ENCODE peak calls at places on chromosome 4, in five cellular contexts. M is germinal center; W is H4; S is activated T-helper 1 cell treated with Interleukin-2 at 50 U/mL for 16 hours; Q is activated CD8-positive, alpha-beta memory T cell treated with anti-CD3 and anti-CD28 coated beads for 48 hours. Z is an unnamed sample.

GRCh38 chr4:142614621-142615323 is 231.3 kb downstream of the INPP4B start:
- DNase-seq in M (no peak), W (peak; percentile 8), S (no peak), Q (no peak), Z (no peak)

GRCh38 chr4:89111833-89112563 is 665 bp downstream of the TIGD2 start:
- DNase-seq in M (no peak), W (peak; percentile 79), S (no peak), Q (no peak), Z (no peak)

GRCh38 chr4:185381794-185382193 is 13.9 kb downstream of the LRP2BP start:
- DNase-seq in M (no peak), W (no peak), S (no peak), Q (no peak), Z (no peak)

GRCh38 chr4:6917445-6918241 is 8.0 kb downstream of the TBC1D14 start:
- DNase-seq in M (peak; percentile 67), W (peak; percentile 92), S (no peak), Q (no peak), Z (no peak)

GRCh38 chr4:153024466-153024865 is 88.3 kb downstream of the FHDC1 start:
- DNase-seq in M (no peak), W (no peak), S (no peak), Q (no peak), Z (no peak)

GRCh38 chr4:10096201-10096975 is 20.2 kb downstream of the WDR1 start:
- DNase-seq in M (no peak), W (peak; percentile 94), S (peak; percentile 63), Q (peak; percentile 69), Z (no peak)

GRCh38 chr4:65880594-65880993 is 210.3 kb upstream of the EPHA5 start:
- DNase-seq in M (no peak), W (no peak), S (no peak), Q (no peak), Z (no peak)

GRCh38 chr4:161573836-161574235 is 590.0 kb downstream of the FSTL5 start:
- DNase-seq in M (no peak), W (no peak), S (no peak), Q (no peak), Z (no peak)

GRCh38 chr4:46124773-46125172 is 919 bp upstream of the GABRG1 start:
- DNase-seq in M (no peak), W (peak; percentile 3), S (no peak), Q (no peak), Z (no peak)

GRCh38 chr4:84491420-84491819 is 7.7 kb downstream of the NKX6-1 start:
- DNase-seq in M (no peak), W (no peak), S (no peak), Q (no peak), Z (no peak)

GRCh38 chr4:159209249-159209648 is 106.4 kb downstream of the RAPGEF2 start:
- DNase-seq in M (no peak), W (no peak), S (no peak), Q (no peak), Z (no peak)

GRCh38 chr4:150569384-150569987 is 12.5 kb upstream of the MAB21L2 start:
- DNase-seq in M (no peak), W (peak; percentile 57), S (no peak), Q (no peak), Z (no peak)

GRCh38 chr4:102139932-102140331 is 205.3 kb downstream of the SLC39A8 start:
- DNase-seq in M (no peak), W (no peak), S (no peak), Q (no peak), Z (no peak)

GRCh38 chr4:80237992-80238391 is 28.5 kb upstream of the FGF5 start:
- DNase-seq in M (no peak), W (peak; percentile 11), S (no peak), Q (no peak), Z (no peak)

GRCh38 chr4:7285244-7286122 is 93.1 kb downstream of the SORCS2 start:
- DNase-seq in M (no peak), W (no peak), S (no peak), Q (no peak), Z (no peak)

GRCh38 chr4:25890653-25891485 is 23.2 kb upstream of the SMIM20 start:
- DNase-seq in M (no peak), W (no peak), S (no peak), Q (no peak), Z (no peak)

GRCh38 chr4:71775449-71775848 is 8.4 kb downstream of the GC start:
- DNase-seq in M (no peak), W (no peak), S (no peak), Q (no peak), Z (no peak)

GRCh38 chr4:77344001-77344400 is 187.0 kb downstream of the CCNG2 start:
- DNase-seq in M (no peak), W (no peak), S (no peak), Q (no peak), Z (no peak)

GRCh38 chr4:14856076-14856926 is 146.0 kb upstream of the CPEB2 start:
- DNase-seq in M (no peak), W (peak; percentile 96), S (no peak), Q (peak; percentile 51), Z (no peak)

GRCh38 chr4:54363037-54363436 is 133.9 kb downstream of the PDGFRA start:
- DNase-seq in M (no peak), W (no peak), S (no peak), Q (no peak), Z (no peak)

GRCh38 chr4:78542373-78542772 is 9.2 kb upstream of the ANXA3 start:
- DNase-seq in M (no peak), W (no peak), S (no peak), Q (no peak), Z (no peak)

GRCh38 chr4:27318740-27319139 is 458.1 kb downstream of the STIM2 start:
- DNase-seq in M (peak; percentile 27), W (peak; percentile 42), S (no peak), Q (no peak), Z (no peak)

GRCh38 chr4:148964456-148964855 is 522.2 kb upstream of the NR3C2 start:
- DNase-seq in M (no peak), W (no peak), S (no peak), Q (no peak), Z (no peak)

GRCh38 chr4:3287271-3287971 is 5.4 kb upstream of the RGS12 start:
- DNase-seq in M (no peak), W (no peak), S (no peak), Q (no peak), Z (no peak)

GRCh38 chr4:126766266-126766665 is 866.5 kb upstream of the INTU start:
- DNase-seq in M (no peak), W (no peak), S (no peak), Q (no peak), Z (no peak)